ENCODE peak calls at places on chromosomes 13 and 19, in eight cellular contexts. Z is left lung; S is AG09309; J is stimulated activated CD8-positive, alpha-beta memory T cell treated with anti-CD3 and anti-CD28 coated beads, Interleukin-4, amount 100 ng/mL, for 4 hours; F is T-cell; H is Right ventricle myocardium superior; U is mucosa of gallbladder; L is CD8-positive, alpha-beta T cell. V is an unnamed sample.

GRCh38 chr13:97539651-97540230 is 105.8 kb downstream of the RAP2A start:
- DNase-seq in Z (no peak), S (no peak), J (no peak), F (no peak), H (no peak), U (no peak), L (no peak), V (no peak)

GRCh38 chr13:113887700-113888201 is 23.9 kb upstream of the GAS6 start:
- DNase-seq in Z (no peak), S (no peak), J (no peak), F (no peak), H (no peak), U (no peak), L (no peak), V (no peak)

GRCh38 chr13:30685987-30686386 is 49.4 kb upstream of the ALOX5AP start:
- DNase-seq in Z (no peak), S (no peak), J (no peak), F (no peak), H (no peak), U (no peak), L (no peak), V (no peak)

GRCh38 chr13:86608739-86609138 is 809.5 kb upstream of the SLITRK6 start:
- DNase-seq in Z (no peak), S (no peak), J (no peak), F (no peak), H (no peak), U (no peak), L (no peak), V (no peak)

GRCh38 chr19:19171821-19172532 is 1.9 kb upstream of the MEF2B start:
- DNase-seq in Z (no peak), S (no peak), J (no peak), F (no peak), H (no peak), U (no peak), L (no peak), V (no peak)

GRCh38 chr19:41774515-41774980 is 19.2 kb downstream of the CEACAM6 start:
- DNase-seq in Z (no peak), S (no peak), J (no peak), F (peak), H (no peak), U (peak), L (peak), V (no peak)

GRCh38 chr13:30755678-30756077 is 20.3 kb downstream of the ALOX5AP start:
- DNase-seq in Z (no peak), S (no peak), J (no peak), F (no peak), H (no peak), U (no peak), L (no peak), V (no peak)

GRCh38 chr13:52849727-52850395 is 1.4 kb upstream of the PCDH8 start:
- DNase-seq in Z (no peak), S (no peak), J (no peak), F (no peak), H (no peak), U (no peak), L (no peak), V (no peak)

GRCh38 chr13:113759525-113760137 is 605 bp downstream of the TMEM255B start:
- DNase-seq in Z (no peak), S (no peak), J (no peak), F (no peak), H (no peak), U (no peak), L (no peak), V (peak)

GRCh38 chr13:24306632-24307031 is 2.7 kb upstream of the C1QTNF9 start:
- DNase-seq in Z (no peak), S (peak), J (no peak), F (no peak), H (no peak), U (no peak), L (no peak), V (no peak)

GRCh38 chr19:6238256-6238642 is 41.5 kb downstream of the MLLT1 start:
- DNase-seq in Z (no peak), S (no peak), J (no peak), F (no peak), H (no peak), U (no peak), L (peak), V (no peak)

GRCh38 chr13:107124129-107124718 is 556.3 kb upstream of the ARGLU1 start:
- DNase-seq in Z (no peak), S (no peak), J (no peak), F (no peak), H (no peak), U (no peak), L (no peak), V (no peak)

GRCh38 chr13:75938811-75939525 is 302.8 kb downstream of the LMO7 start:
- DNase-seq in Z (no peak), S (no peak), J (no peak), F (no peak), H (no peak), U (no peak), L (no peak), V (no peak)

GRCh38 chr13:50158385-50159165 is 143.3 kb downstream of the KCNRG start:
- DNase-seq in Z (no peak), S (no peak), J (no peak), F (no peak), H (no peak), U (no peak), L (no peak), V (no peak)

GRCh38 chr13:48006396-48006795 is 5.3 kb upstream of the SUCLA2 start:
- DNase-seq in Z (no peak), S (peak), J (no peak), F (no peak), H (no peak), U (no peak), L (no peak), V (no peak)

GRCh38 chr13:79988573-79988972 is 352.4 kb downstream of the SPRY2 start:
- DNase-seq in Z (no peak), S (peak), J (no peak), F (no peak), H (no peak), U (no peak), L (no peak), V (no peak)

GRCh38 chr13:32585625-32586021 is 629 bp upstream of the PDS5B start:
- DNase-seq in Z (no peak), S (no peak), J (no peak), F (no peak), H (no peak), U (no peak), L (no peak), V (peak)

V was measured in cardiac septum.